ENCODE peak calls at places on chromosomes 13 and 19, in eight cellular contexts. Q, U, S, O, M, Z, C and D are unnamed samples.
A peak's percentile ranks its signal among the peaks of the same experiment; 100 is the strongest.

GRCh38 chr19:28914173-28914572 is 298.8 kb downstream of the UQCRFS1 start:
- DNase-seq in O (no peak), U (no peak), Z (no peak), Q (no peak), C (no peak), M (no peak), S (no peak), D (no peak)

GRCh38 chr13:39468306-39468705 is 134.7 kb downstream of the LHFPL6 start:
- DNase-seq in Z (peak; percentile 72), U (no peak), O (no peak), S (no peak), Q (no peak), M (no peak), C (no peak), D (no peak)

GRCh38 chr13:103833453-103833852 is 767.2 kb upstream of the SLC10A2 start:
- DNase-seq in O (no peak), C (no peak), S (no peak), Q (no peak), M (no peak), Z (no peak), U (no peak), D (no peak)

GRCh38 chr13:21046203-21046602 is 15.2 kb downstream of the LATS2 start:
- DNase-seq in Q (no peak), S (no peak), C (no peak), U (no peak), Z (no peak), M (no peak), O (no peak), D (no peak)

GRCh38 chr13:71867101-71867814 is at the start of gene DACH1:
- DNase-seq in Z (peak; percentile 8), O (no peak), C (peak; percentile 3), U (peak; percentile 12), M (no peak), Q (peak; percentile 37), S (peak; percentile 57), D (no peak)

GRCh38 chr13:110973007-110973700 is 58.3 kb upstream of the ANKRD10 start:
- DNase-seq in Q (no peak), C (no peak), U (no peak), O (no peak), M (no peak), Z (no peak), S (no peak), D (no peak)

GRCh38 chr13:26605845-26606244 is 48.4 kb downstream of the WASF3 start:
- DNase-seq in Z (no peak), M (no peak), Q (no peak), O (no peak), S (no peak), U (no peak), C (no peak), D (no peak)

GRCh38 chr13:84896128-84896527 is 903.1 kb downstream of the SLITRK6 start:
- DNase-seq in Z (peak; percentile 68), O (no peak), S (peak; percentile 36), M (no peak), U (peak; percentile 65), Q (peak; percentile 18), C (peak; percentile 25), D (no peak)

GRCh38 chr19:1106841-1107654 is 3.3 kb downstream of the GPX4 start:
- DNase-seq in Z (peak; percentile 67), S (no peak), Q (peak; percentile 63), U (peak; percentile 60), C (no peak), O (no peak), M (no peak), D (no peak)

GRCh38 chr13:19062019-19062646 is 119.5 kb downstream of the TUBA3C start:
- DNase-seq in O (no peak), Q (no peak), S (no peak), M (no peak), C (no peak), Z (no peak), U (no peak), D (no peak)

GRCh38 chr13:79741006-79741405 is 260.1 kb downstream of the NDFIP2 start:
- DNase-seq in Q (no peak), O (no peak), M (no peak), S (no peak), Z (peak; percentile 87), U (peak; percentile 65), C (no peak), D (no peak)

GRCh38 chr13:51793570-51794273 is 10.2 kb downstream of the DHRS12 start:
- DNase-seq in Z (peak; percentile 81), Q (peak; percentile 82), C (no peak), S (peak; percentile 52), M (no peak), U (peak; percentile 85), O (peak; percentile 56), D (no peak)

GRCh38 chr19:44803442-44804428 is 5.2 kb upstream of the BCAM start:
- DNase-seq in C (no peak), M (no peak), U (no peak), S (no peak), Q (no peak), O (no peak), Z (no peak), D (no peak)

GRCh38 chr13:83325454-83325853 is 556.8 kb downstream of the SLITRK1 start:
- DNase-seq in U (peak; percentile 82), Z (peak; percentile 73), C (peak; percentile 19), O (no peak), S (no peak), M (no peak), Q (no peak), D (no peak)

GRCh38 chr19:11446652-11447301 is 11.3 kb downstream of the PRKCSH start:
- DNase-seq in O (no peak), C (no peak), M (no peak), S (peak; percentile 67), U (peak; percentile 21), Z (peak; percentile 17), Q (no peak), D (peak; percentile 22)

GRCh38 chr13:53142301-53142700 is 113.7 kb downstream of the OLFM4 start:
- DNase-seq in O (no peak), Z (no peak), C (no peak), S (no peak), U (no peak), Q (no peak), M (no peak), D (no peak)

GRCh38 chr13:35191883-35192282 is 249.8 kb downstream of the NBEA start:
- DNase-seq in U (peak; percentile 15), C (peak; percentile 23), O (no peak), S (no peak), M (no peak), Q (no peak), Z (no peak), D (no peak)

GRCh38 chr13:77810891-77811290 is 107.7 kb downstream of the EDNRB start:
- DNase-seq in U (no peak), Q (no peak), S (no peak), Z (no peak), M (no peak), O (no peak), C (no peak), D (no peak)

GRCh38 chr13:87669379-87669978 is 1.7 kb upstream of the SLITRK5 start:
- DNase-seq in Z (peak; percentile 6), C (no peak), S (no peak), O (peak; percentile 17), Q (peak; percentile 44), U (peak; percentile 31), M (no peak), D (no peak)

GRCh38 chr13:97853550-97853949 is 99.9 kb upstream of the IPO5 start:
- DNase-seq in O (no peak), C (no peak), S (no peak), Q (no peak), Z (peak; percentile 14), M (no peak), U (peak; percentile 39), D (no peak)

GRCh38 chr19:57245959-57246358 is 5.5 kb downstream of the ZNF805 start:
- DNase-seq in S (no peak), O (no peak), Q (no peak), M (no peak), C (no peak), Z (no peak), U (no peak), D (no peak)

GRCh38 chr19:45638930-45639729 is at the start of gene EML2:
- DNase-seq in S (no peak), C (no peak), Z (no peak), Q (no peak), U (no peak), M (no peak), O (no peak), D (no peak)

GRCh38 chr19:34277244-34277643 is 22.9 kb downstream of the GARRE1 start:
- DNase-seq in M (no peak), Z (no peak), O (no peak), C (no peak), Q (no peak), S (no peak), U (no peak), D (no peak)

GRCh38 chr19:58182577-58182988 is 278 bp upstream of the ZNF274 start:
- DNase-seq in Q (no peak), C (no peak), Z (no peak), S (no peak), U (no peak), O (no peak), M (no peak), D (no peak)

GRCh38 chr13:38394777-38395504 is 45.3 kb downstream of the UFM1 start:
- DNase-seq in M (no peak), Q (no peak), S (no peak), U (peak; percentile 42), C (no peak), Z (no peak), O (no peak), D (no peak)

GRCh38 chr13:40170091-40170490 is 496.4 kb downstream of the FOXO1 start:
- DNase-seq in Q (no peak), U (peak; percentile 38), O (no peak), Z (no peak), M (no peak), S (no peak), C (no peak), D (no peak)

GRCh38 chr13:47334173-47334572 is 437.3 kb upstream of the HTR2A start:
- DNase-seq in U (peak; percentile 99), S (no peak), Q (peak; percentile 78), C (peak; percentile 39), O (no peak), M (no peak), Z (peak; percentile 86), D (no peak)

GRCh38 chr13:72163671-72164070 is 296.7 kb upstream of the DACH1 start:
- DNase-seq in O (no peak), Q (peak; percentile 28), S (no peak), C (no peak), M (no peak), U (no peak), Z (no peak), D (no peak)

GRCh38 chr13:71030789-71031188 is 836.2 kb downstream of the DACH1 start:
- DNase-seq in O (no peak), Q (no peak), S (no peak), M (no peak), C (no peak), Z (no peak), U (no peak), D (no peak)

GRCh38 chr19:54473983-54474382 is 887 bp upstream of the CDC42EP5 start:
- DNase-seq in Q (no peak), Z (no peak), O (no peak), S (no peak), M (no peak), C (no peak), U (no peak), D (no peak)

GRCh38 chr19:13151605-13152355 is 1.6 kb downstream of the IER2 start:
- DNase-seq in M (peak; percentile 85), U (peak; percentile 95), Z (peak; percentile 97), O (peak; percentile 89), Q (peak; percentile 95), C (peak; percentile 94), S (peak; percentile 97), D (peak; percentile 96)

GRCh38 chr13:33057019-33057785 is 41.0 kb downstream of the KL start:
- DNase-seq in Q (no peak), O (no peak), S (no peak), U (peak; percentile 44), M (no peak), C (no peak), Z (peak; percentile 62), D (no peak)

GRCh38 chr19:51372021-51372648 is 319 bp downstream of the NKG7 start:
- DNase-seq in Q (no peak), U (no peak), O (no peak), C (no peak), S (peak; percentile 100), Z (no peak), M (no peak), D (no peak)

GRCh38 chr13:36154567-36155231 is 23.5 kb upstream of the DCLK1 start:
- DNase-seq in Q (no peak), U (no peak), O (no peak), S (peak; percentile 25), C (no peak), Z (peak; percentile 44), M (no peak), D (no peak)